ENCODE peak calls at places on chromosomes 6 and 20, in seven cellular contexts. One of them, this sample, is unnamed.

GRCh38 chr6:87118054-87118453 is 23.1 kb upstream of the CGA start:
- DNase-seq in B cell: no peak
- DNase-seq in Kasumi-1: no peak
- DNase-seq in heart left ventricle: no peak
- DNase-seq in posterior cingulate gyrus: no peak
- DNase-seq in fibroblast of the aortic adventitia: no peak
- DNase-seq in ascending aorta: no peak
- DNase-seq in this sample: no peak

GRCh38 chr6:50264995-50265571 is 215.4 kb upstream of the DEFB112 start:
- DNase-seq in Kasumi-1: peak; percentile 42
- DNase-seq in posterior cingulate gyrus: no peak
- DNase-seq in B cell: no peak
- DNase-seq in heart left ventricle: no peak
- DNase-seq in fibroblast of the aortic adventitia: no peak
- DNase-seq in ascending aorta: no peak
- DNase-seq in this sample: peak; percentile 30

GRCh38 chr6:133428299-133428698 is 187.1 kb downstream of the EYA4 start:
- DNase-seq in B cell: no peak
- DNase-seq in heart left ventricle: no peak
- DNase-seq in posterior cingulate gyrus: no peak
- DNase-seq in Kasumi-1: no peak
- DNase-seq in fibroblast of the aortic adventitia: peak; percentile 32
- DNase-seq in ascending aorta: no peak
- DNase-seq in this sample: no peak

GRCh38 chr6:37648465-37649330 is 49.0 kb downstream of the MDGA1 start:
- DNase-seq in B cell: peak; percentile 66
- DNase-seq in heart left ventricle: no peak
- DNase-seq in fibroblast of the aortic adventitia: no peak
- DNase-seq in Kasumi-1: no peak
- DNase-seq in ascending aorta: no peak
- DNase-seq in posterior cingulate gyrus: peak; percentile 64
- DNase-seq in this sample: no peak

GRCh38 chr20:54535045-54535444 is 59.7 kb downstream of the DOK5 start:
- DNase-seq in posterior cingulate gyrus: no peak
- DNase-seq in ascending aorta: no peak
- DNase-seq in heart left ventricle: no peak
- DNase-seq in Kasumi-1: no peak
- DNase-seq in fibroblast of the aortic adventitia: peak; percentile 76
- DNase-seq in B cell: no peak
- DNase-seq in this sample: no peak

GRCh38 chr6:37667050-37667814 is 30.5 kb downstream of the MDGA1 start:
- DNase-seq in B cell: no peak
- DNase-seq in heart left ventricle: no peak
- DNase-seq in fibroblast of the aortic adventitia: peak; percentile 56
- DNase-seq in posterior cingulate gyrus: peak; percentile 36
- DNase-seq in Kasumi-1: no peak
- DNase-seq in ascending aorta: no peak
- DNase-seq in this sample: no peak

GRCh38 chr20:60254901-60255411 is 296.7 kb downstream of the CDH26 start:
- DNase-seq in posterior cingulate gyrus: no peak
- DNase-seq in B cell: no peak
- DNase-seq in fibroblast of the aortic adventitia: peak; percentile 84
- DNase-seq in ascending aorta: no peak
- DNase-seq in Kasumi-1: no peak
- DNase-seq in heart left ventricle: no peak
- DNase-seq in this sample: no peak

GRCh38 chr6:119324718-119325117 is 24.8 kb downstream of the MAN1A1 start:
- DNase-seq in heart left ventricle: no peak
- DNase-seq in fibroblast of the aortic adventitia: no peak
- DNase-seq in ascending aorta: no peak
- DNase-seq in posterior cingulate gyrus: no peak
- DNase-seq in B cell: no peak
- DNase-seq in Kasumi-1: no peak
- DNase-seq in this sample: no peak

GRCh38 chr6:98845201-98846020 is 11.0 kb downstream of the POU3F2 start:
- DNase-seq in heart left ventricle: peak; percentile 67
- DNase-seq in fibroblast of the aortic adventitia: peak; percentile 85
- DNase-seq in B cell: peak; percentile 77
- DNase-seq in Kasumi-1: peak; percentile 87
- DNase-seq in ascending aorta: peak; percentile 81
- DNase-seq in posterior cingulate gyrus: peak; percentile 98
- DNase-seq in this sample: peak; percentile 96

GRCh38 chr6:42118162-42119001 is 24.0 kb downstream of the C6orf132 start:
- DNase-seq in fibroblast of the aortic adventitia: peak; percentile 51
- DNase-seq in heart left ventricle: peak; percentile 72
- DNase-seq in B cell: no peak
- DNase-seq in ascending aorta: no peak
- DNase-seq in posterior cingulate gyrus: no peak
- DNase-seq in Kasumi-1: no peak
- DNase-seq in this sample: no peak

GRCh38 chr6:19472850-19473249 is 364.3 kb upstream of the ID4 start:
- DNase-seq in heart left ventricle: no peak
- DNase-seq in Kasumi-1: no peak
- DNase-seq in ascending aorta: no peak
- DNase-seq in posterior cingulate gyrus: no peak
- DNase-seq in fibroblast of the aortic adventitia: no peak
- DNase-seq in B cell: no peak
- DNase-seq in this sample: peak; percentile 13

GRCh38 chr6:167910652-167911051 is 83.9 kb downstream of the AFDN start:
- DNase-seq in B cell: no peak
- DNase-seq in posterior cingulate gyrus: no peak
- DNase-seq in fibroblast of the aortic adventitia: no peak
- DNase-seq in ascending aorta: no peak
- DNase-seq in heart left ventricle: no peak
- DNase-seq in Kasumi-1: no peak
- DNase-seq in this sample: no peak

GRCh38 chr6:139855741-139856206 is 481.3 kb upstream of the CITED2 start:
- DNase-seq in B cell: no peak
- DNase-seq in ascending aorta: no peak
- DNase-seq in Kasumi-1: no peak
- DNase-seq in fibroblast of the aortic adventitia: no peak
- DNase-seq in heart left ventricle: no peak
- DNase-seq in posterior cingulate gyrus: no peak
- DNase-seq in this sample: no peak

GRCh38 chr6:75691012-75691411 is 58.0 kb upstream of the MYO6 start:
- DNase-seq in heart left ventricle: no peak
- DNase-seq in posterior cingulate gyrus: no peak
- DNase-seq in fibroblast of the aortic adventitia: peak; percentile 15
- DNase-seq in B cell: no peak
- DNase-seq in ascending aorta: no peak
- DNase-seq in Kasumi-1: no peak
- DNase-seq in this sample: no peak

GRCh38 chr6:7758456-7758855 is 32.6 kb downstream of the BMP6 start:
- DNase-seq in posterior cingulate gyrus: no peak
- DNase-seq in heart left ventricle: no peak
- DNase-seq in ascending aorta: no peak
- DNase-seq in Kasumi-1: no peak
- DNase-seq in B cell: no peak
- DNase-seq in fibroblast of the aortic adventitia: peak; percentile 96
- DNase-seq in this sample: no peak

GRCh38 chr6:51568771-51569170 is 518.6 kb downstream of the PKHD1 start:
- DNase-seq in Kasumi-1: no peak
- DNase-seq in B cell: no peak
- DNase-seq in ascending aorta: no peak
- DNase-seq in posterior cingulate gyrus: no peak
- DNase-seq in fibroblast of the aortic adventitia: no peak
- DNase-seq in heart left ventricle: no peak
- DNase-seq in this sample: no peak

GRCh38 chr6:75601608-75602163 is at the start of gene SENP6:
- DNase-seq in fibroblast of the aortic adventitia: peak; percentile 68
- DNase-seq in ascending aorta: peak; percentile 85
- DNase-seq in B cell: peak; percentile 86
- DNase-seq in posterior cingulate gyrus: peak; percentile 95
- DNase-seq in Kasumi-1: peak; percentile 63
- DNase-seq in heart left ventricle: peak; percentile 90
- DNase-seq in this sample: peak; percentile 87

GRCh38 chr6:119978274-119978889 is 628.8 kb upstream of the MAN1A1 start:
- DNase-seq in ascending aorta: no peak
- DNase-seq in B cell: no peak
- DNase-seq in heart left ventricle: no peak
- DNase-seq in posterior cingulate gyrus: no peak
- DNase-seq in Kasumi-1: peak; percentile 67
- DNase-seq in fibroblast of the aortic adventitia: peak; percentile 59
- DNase-seq in this sample: peak; percentile 3

GRCh38 chr20:57289401-57290177 is 23.1 kb upstream of the BMP7 start:
- DNase-seq in B cell: no peak
- DNase-seq in Kasumi-1: no peak
- DNase-seq in heart left ventricle: no peak
- DNase-seq in ascending aorta: no peak
- DNase-seq in posterior cingulate gyrus: peak; percentile 41
- DNase-seq in fibroblast of the aortic adventitia: no peak
- DNase-seq in this sample: no peak

GRCh38 chr20:49563015-49563980 is 4.6 kb downstream of the PTGIS start:
- DNase-seq in heart left ventricle: no peak
- DNase-seq in posterior cingulate gyrus: no peak
- DNase-seq in B cell: no peak
- DNase-seq in ascending aorta: peak; percentile 49
- DNase-seq in Kasumi-1: no peak
- DNase-seq in fibroblast of the aortic adventitia: peak; percentile 53
- DNase-seq in this sample: no peak

GRCh38 chr20:58241766-58242465 is 13.5 kb upstream of the ANKRD60 start:
- DNase-seq in fibroblast of the aortic adventitia: no peak
- DNase-seq in heart left ventricle: no peak
- DNase-seq in posterior cingulate gyrus: no peak
- DNase-seq in Kasumi-1: no peak
- DNase-seq in B cell: no peak
- DNase-seq in ascending aorta: no peak
- DNase-seq in this sample: no peak

GRCh38 chr6:46191961-46192360 is 21.2 kb upstream of the ENPP5 start:
- DNase-seq in heart left ventricle: no peak
- DNase-seq in fibroblast of the aortic adventitia: peak; percentile 77
- DNase-seq in posterior cingulate gyrus: no peak
- DNase-seq in Kasumi-1: no peak
- DNase-seq in ascending aorta: no peak
- DNase-seq in B cell: no peak
- DNase-seq in this sample: no peak

GRCh38 chr20:21436186-21436585 is 38.9 kb upstream of the NKX2-4 start:
- DNase-seq in fibroblast of the aortic adventitia: peak; percentile 65
- DNase-seq in posterior cingulate gyrus: no peak
- DNase-seq in heart left ventricle: no peak
- DNase-seq in B cell: no peak
- DNase-seq in ascending aorta: no peak
- DNase-seq in Kasumi-1: no peak
- DNase-seq in this sample: peak; percentile 11

GRCh38 chr6:143952947-143953346 is 55.1 kb downstream of the PLAGL1 start:
- DNase-seq in B cell: no peak
- DNase-seq in Kasumi-1: no peak
- DNase-seq in posterior cingulate gyrus: no peak
- DNase-seq in ascending aorta: no peak
- DNase-seq in fibroblast of the aortic adventitia: no peak
- DNase-seq in heart left ventricle: no peak
- DNase-seq in this sample: no peak

GRCh38 chr20:8534368-8534767 is 402.3 kb downstream of the PLCB1 start:
- DNase-seq in ascending aorta: no peak
- DNase-seq in B cell: no peak
- DNase-seq in Kasumi-1: no peak
- DNase-seq in posterior cingulate gyrus: peak; percentile 72
- DNase-seq in heart left ventricle: no peak
- DNase-seq in fibroblast of the aortic adventitia: no peak
- DNase-seq in this sample: no peak